ENCODE peak calls at places on chromosome 20, in nine cellular contexts. Z is left lung; S is RWPE1; U is SK-N-MC; X is sigmoid colon; C is esophagus squamous epithelium; T is CD8-positive, alpha-beta T cell; B is Peyer's patch; M is hepatocyte. I is an unnamed sample.
A peak's percentile ranks its signal among the peaks of the same experiment; 100 is the strongest.

GRCh38 chr20:59525500-59526241 is 78.7 kb upstream of the PHACTR3 start:
- DNase-seq in Z (peak; percentile 81), S (peak; percentile 78), U (no peak), X (no peak), C (no peak), T (no peak), B (no peak), M (peak; percentile 80), I (peak; percentile 84)

GRCh38 chr20:8616792-8617191 is 452.1 kb upstream of the PLCB4 start:
- DNase-seq in Z (no peak), S (no peak), U (no peak), X (no peak), C (no peak), T (no peak), B (no peak), M (no peak), I (no peak)

GRCh38 chr20:17871181-17871580 is 97.4 kb downstream of the SNX5 start:
- DNase-seq in Z (no peak), S (no peak), U (peak; percentile 10), X (no peak), C (no peak), T (no peak), B (no peak), M (no peak), I (no peak)

GRCh38 chr20:50995506-50995905 is 27.4 kb downstream of the KCNG1 start:
- DNase-seq in Z (no peak), S (no peak), U (no peak), X (no peak), C (no peak), T (no peak), B (no peak), M (no peak), I (no peak)

GRCh38 chr20:59752101-59752586 is 147.8 kb downstream of the PHACTR3 start:
- DNase-seq in Z (no peak), S (no peak), U (no peak), X (no peak), C (no peak), T (no peak), B (peak; percentile 22), M (no peak), I (no peak)

GRCh38 chr20:23655551-23656211 is 17.9 kb upstream of the CST3 start:
- DNase-seq in Z (peak; percentile 91), S (no peak), U (no peak), X (peak; percentile 85), C (no peak), T (no peak), B (no peak), M (no peak), I (no peak)

GRCh38 chr20:58087567-58087858 is 140.9 kb downstream of the ANKRD60 start:
- DNase-seq in Z (no peak), S (no peak), U (no peak), X (no peak), C (no peak), T (no peak), B (no peak), M (no peak), I (no peak)

GRCh38 chr20:20664795-20665194 is 47.6 kb downstream of the RALGAPA2 start:
- DNase-seq in Z (no peak), S (peak; percentile 27), U (peak; percentile 22), X (no peak), C (no peak), T (no peak), B (no peak), M (peak; percentile 36), I (no peak)

GRCh38 chr20:19692685-19693119 is 65.4 kb upstream of the RIN2 start:
- DNase-seq in Z (peak; percentile 86), S (peak; percentile 83), U (no peak), X (peak; percentile 70), C (no peak), T (peak; percentile 30), B (peak; percentile 33), M (peak; percentile 66), I (no peak)

GRCh38 chr20:7038029-7038428 is 270.5 kb downstream of the BMP2 start:
- DNase-seq in Z (no peak), S (peak; percentile 19), U (no peak), X (no peak), C (no peak), T (no peak), B (no peak), M (no peak), I (no peak)

GRCh38 chr20:23293689-23294088 is 56.9 kb upstream of the NXT1 start:
- DNase-seq in Z (no peak), S (no peak), U (no peak), X (peak; percentile 72), C (no peak), T (no peak), B (no peak), M (no peak), I (no peak)

GRCh38 chr20:22575087-22575721 is 9.2 kb downstream of the FOXA2 start:
- DNase-seq in Z (no peak), S (no peak), U (no peak), X (no peak), C (no peak), T (no peak), B (no peak), M (no peak), I (no peak)

GRCh38 chr20:57335392-57335791 is 5.8 kb downstream of the SPO11 start:
- DNase-seq in Z (no peak), S (peak; percentile 41), U (no peak), X (no peak), C (no peak), T (no peak), B (no peak), M (no peak), I (no peak)

GRCh38 chr20:37270586-37271420 is 9.2 kb upstream of the GHRH start:
- DNase-seq in Z (no peak), S (no peak), U (no peak), X (no peak), C (no peak), T (no peak), B (peak; percentile 26), M (no peak), I (no peak)

GRCh38 chr20:41738584-41739193 is 120.5 kb upstream of the CHD6 start:
- DNase-seq in Z (no peak), S (peak; percentile 79), U (peak; percentile 8), X (no peak), C (no peak), T (peak; percentile 11), B (no peak), M (peak; percentile 72), I (no peak)

GRCh38 chr20:45765980-45766379 is 25.7 kb downstream of the WFDC3 start:
- DNase-seq in Z (no peak), S (no peak), U (no peak), X (no peak), C (no peak), T (no peak), B (no peak), M (no peak), I (peak; percentile 34)

GRCh38 chr20:4813839-4814695 is 92.4 kb downstream of the PRND start:
- DNase-seq in Z (no peak), S (no peak), U (no peak), X (no peak), C (peak; percentile 31), T (no peak), B (peak; percentile 77), M (no peak), I (no peak)

DNA sequence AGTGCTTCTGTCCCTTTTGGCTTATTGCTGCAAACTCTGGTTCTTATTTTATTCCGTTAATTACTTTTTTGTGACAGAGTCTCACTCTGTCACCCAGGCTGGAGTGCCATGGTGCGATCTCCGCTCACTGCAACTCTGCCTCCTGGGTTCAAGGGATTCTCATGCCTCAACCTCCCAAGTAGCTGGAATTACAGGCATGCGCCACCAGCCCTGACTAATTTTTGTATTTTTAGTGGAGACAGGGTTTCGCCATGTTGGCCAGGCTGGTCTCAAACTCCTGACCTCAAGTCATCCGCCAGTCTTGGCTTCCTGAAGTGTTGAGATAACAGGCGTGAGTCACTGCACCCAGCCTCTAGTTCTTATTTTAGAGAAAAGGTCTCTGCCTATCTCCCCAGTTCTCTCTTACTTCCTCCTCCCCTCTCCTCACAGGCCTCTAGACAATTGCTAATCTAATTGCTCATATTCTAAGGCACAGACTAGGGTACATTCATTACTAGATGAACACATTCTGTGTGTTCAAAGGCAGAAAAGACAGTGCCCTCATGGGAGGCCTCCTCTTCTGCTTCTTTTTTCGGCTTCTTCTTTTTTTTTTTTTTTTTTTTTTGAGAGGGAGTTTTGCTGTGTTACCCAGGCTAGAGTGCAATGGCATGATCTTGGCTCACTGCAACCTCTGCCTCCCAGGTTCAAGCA is 27.0 kb downstream of the EDEM2 start:
- DNase-seq in Z (no peak), S (no peak), U (no peak), X (no peak), C (no peak), T (no peak), B (no peak), M (no peak), I (peak; percentile 26)
- H3K27ac ChIP-seq in Z (peak overlapping the region; percentile 13), S (no peak overlapping the region), U (no peak overlapping the region), X (no peak overlapping the region), C (peak overlapping the region; percentile 16), T (no peak overlapping the region), B (no peak overlapping the region), M (no peak overlapping the region), I (no peak overlapping the region)

DNA sequence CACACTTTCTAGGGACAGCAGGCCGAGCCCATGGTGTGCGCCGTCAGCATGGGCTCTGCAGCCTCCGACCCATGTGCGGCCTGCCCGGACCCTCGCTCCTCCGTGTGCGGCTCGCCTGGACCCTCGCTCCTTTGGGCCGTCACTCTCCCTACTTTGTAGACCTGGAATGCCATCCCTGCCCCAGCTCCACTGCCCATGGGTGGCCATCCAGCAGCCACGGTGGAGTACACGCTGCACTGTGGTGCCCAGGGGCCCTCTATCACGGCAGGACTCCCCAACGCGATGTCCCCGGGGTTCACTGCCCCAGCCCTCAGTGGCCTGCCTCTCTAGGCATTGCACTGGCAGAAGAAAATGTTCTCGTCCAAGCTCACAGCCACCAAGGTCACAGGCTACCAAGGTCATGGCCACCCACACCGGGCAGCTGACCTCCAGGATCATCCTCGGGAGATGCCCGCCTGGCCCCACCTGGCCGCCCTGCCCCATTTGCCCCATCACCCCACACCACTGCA is 24.1 kb upstream of the MRGBP start:
- DNase-seq in Z (peak; percentile 53), S (no peak), U (no peak), X (no peak), C (no peak), T (no peak), B (no peak), M (no peak), I (no peak)
- H3K27ac ChIP-seq in Z (no peak overlapping the region), S (peak overlapping the region; percentile 99), U (peak overlapping the region; percentile 70), X (no peak overlapping the region), C (no peak overlapping the region), T (no peak overlapping the region), B (no peak overlapping the region), M (no peak overlapping the region), I (peak overlapping the region; percentile 40)

DNA sequence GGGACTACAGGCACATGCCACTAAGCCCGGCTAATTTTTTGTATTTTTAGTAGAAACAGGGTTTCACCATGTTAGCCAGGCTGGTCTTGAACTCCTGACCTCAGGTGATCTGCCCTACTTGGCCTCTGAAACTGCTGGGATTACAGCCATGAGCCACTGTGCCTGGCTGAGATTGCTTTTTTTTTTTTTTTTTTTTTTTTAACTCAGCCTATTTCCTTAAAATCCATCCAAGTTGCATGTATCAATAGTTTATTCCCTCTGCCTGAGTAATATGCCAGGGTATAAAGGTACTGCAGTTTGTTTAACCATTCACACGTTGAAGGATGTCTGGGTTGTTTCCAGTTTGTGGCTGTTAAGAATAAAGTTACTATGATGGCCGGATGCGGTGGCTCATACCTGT is 10.7 kb downstream of the SLX4IP start:
- DNase-seq in Z (no peak), S (no peak), U (no peak), X (no peak), C (no peak), T (no peak), B (no peak), M (no peak), I (no peak)
- H3K27ac ChIP-seq in Z (no peak overlapping the region), S (no peak overlapping the region), U (no peak overlapping the region), X (no peak overlapping the region), C (no peak overlapping the region), T (no peak overlapping the region), B (no peak overlapping the region), M (no peak overlapping the region), I (no peak overlapping the region)

GRCh38 chr20:24756292-24757025 is 192.6 kb upstream of the CST7 start:
- DNase-seq in Z (no peak), S (no peak), U (no peak), X (no peak), C (no peak), T (no peak), B (peak; percentile 14), M (no peak), I (no peak)
- H3K27ac ChIP-seq in Z (no peak overlapping the region), S (no peak overlapping the region), U (no peak overlapping the region), X (no peak overlapping the region), C (no peak overlapping the region), T (no peak overlapping the region), B (no peak overlapping the region), M (peak overlapping the region; percentile 72), I (no peak overlapping the region)